ENCODE peak calls at places on chromosomes 4 and X, in five cellular contexts. F is stimulated activated CD4-positive, alpha-beta T cell treated with anti-CD3 and anti-CD28 coated beads, Interleukin-4, amount 100 ng/mL, for 24 hours; A is activated T-cell treated with anti-CD3 and anti-CD28 coated beads, Interleukin-2, amount 50 U/mL, for 72 hours; G is occipital lobe; I is NCI-H1105 treated with DMSO at 0.1 percent for 48 hours. X is an unnamed sample.

GRCh38 chr4:101730291-101731117 is 60.0 kb upstream of the BANK1 start:
- DNase-seq in A (peak), G (no peak), I (peak), F (peak), X (peak)

GRCh38 chr4:48481581-48481980 is 1.6 kb upstream of the SLC10A4 start:
- DNase-seq in F (no peak), I (no peak), G (no peak), A (no peak), X (no peak)

GRCh38 chr4:153427363-153428071 is 38.6 kb upstream of the TMEM131L start:
- DNase-seq in I (no peak), F (no peak), G (no peak), A (no peak), X (no peak)

GRCh38 chr4:92618968-92619367 is 315.2 kb downstream of the GRID2 start:
- DNase-seq in F (no peak), I (no peak), A (no peak), G (no peak), X (no peak)

GRCh38 chrX:151870603-151871002 is 42.1 kb upstream of the MAGEA4 start:
- DNase-seq in I (no peak), G (no peak), A (no peak), F (no peak), X (peak)

GRCh38 chr4:38523054-38523453 is 140.9 kb upstream of the KLF3 start:
- DNase-seq in A (no peak), G (no peak), F (no peak), I (no peak), X (no peak)

GRCh38 chr4:140811429-140811828 is 55.2 kb upstream of the TBC1D9 start:
- DNase-seq in F (no peak), G (no peak), I (no peak), A (no peak), X (no peak)

GRCh38 chrX:66489339-66489738 is 149.5 kb downstream of the EDA2R start:
- DNase-seq in A (no peak), F (no peak), G (no peak), I (no peak), X (no peak)

GRCh38 chrX:134210465-134210864 is 26.5 kb upstream of the CCDC160 start:
- DNase-seq in G (no peak), F (no peak), I (no peak), A (no peak), X (no peak)

GRCh38 chrX:77788050-77788449 is 2.0 kb upstream of the ATRX start:
- DNase-seq in G (no peak), F (peak), A (peak), I (no peak), X (no peak)

GRCh38 chr4:108683479-108683878 is 33.1 kb downstream of the OSTC start:
- DNase-seq in A (no peak), I (no peak), G (no peak), F (no peak), X (no peak)

GRCh38 chr4:81635747-81636146 is 164.0 kb upstream of the RASGEF1B start:
- DNase-seq in G (no peak), A (no peak), I (no peak), F (no peak), X (peak)

GRCh38 chr4:99457676-99458075 is 22.5 kb upstream of the ADH7 start:
- DNase-seq in I (no peak), G (no peak), F (no peak), A (no peak), X (no peak)

GRCh38 chr4:1775731-1776500 is 17.2 kb upstream of the FGFR3 start:
- DNase-seq in A (no peak), I (no peak), F (no peak), G (peak), X (no peak)

GRCh38 chrX:118347131-118347530 is 1.2 kb downstream of the WDR44 start:
- DNase-seq in A (peak), G (no peak), I (no peak), F (no peak), X (no peak)

GRCh38 chrX:38993500-38993899 is 192.2 kb downstream of the MID1IP1 start:
- DNase-seq in G (no peak), F (no peak), A (no peak), I (no peak), X (no peak)

GRCh38 chr4:38757945-38758344 is 24.8 kb downstream of the TLR10 start:
- DNase-seq in I (no peak), A (no peak), F (no peak), G (no peak), X (no peak)

GRCh38 chr4:96677499-96677898 is 837.6 kb downstream of the PDHA2 start:
- DNase-seq in F (no peak), A (no peak), I (no peak), G (no peak), X (no peak)

GRCh38 chrX:5113128-5113527 is 1115.5 kb downstream of the NLGN4X start:
- DNase-seq in G (no peak), F (no peak), A (no peak), I (peak), X (no peak)

GRCh38 chrX:118847676-118848075 is 24.1 kb downstream of the ZCCHC12 start:
- DNase-seq in I (peak), A (no peak), F (no peak), G (no peak), X (peak)

GRCh38 chrX:6968231-6968630 is 179.3 kb upstream of the STS start:
- DNase-seq in F (no peak), A (no peak), G (no peak), I (no peak), X (no peak)

X was measured in epithelial cell of proximal tubule.